ENCODE peak calls at places on chromosome 2, in five cellular contexts. E is bronchial epithelial cell, R is EH, U is epithelial cell of esophagus, H is A549. J is an unnamed sample.

GRCh38 chr2:217994776-217995274 is 8.0 kb downstream of the TNS1 start:
- DNase-seq in E (peak; percentile 81), R (peak; percentile 97), H (no peak), U (peak; percentile 68), J (no peak)

GRCh38 chr2:9262671-9263171 is 56.1 kb downstream of the ASAP2 start:
- DNase-seq in E (no peak), U (no peak), H (no peak), R (peak; percentile 61), J (no peak)

GRCh38 chr2:142742301-142743214 is 134.9 kb upstream of the KYNU start:
- DNase-seq in E (peak; percentile 82), U (peak; percentile 63), H (no peak), R (peak; percentile 37), J (no peak)

GRCh38 chr2:26876260-26876659 is 28.3 kb downstream of the DPYSL5 start:
- DNase-seq in R (no peak), U (no peak), E (no peak), H (no peak), J (no peak)

GRCh38 chr2:135582383-135582782 is 51.1 kb downstream of the R3HDM1 start:
- DNase-seq in R (no peak), H (no peak), E (no peak), U (no peak), J (no peak)

GRCh38 chr2:62604336-62604735 is 98.3 kb upstream of the TMEM17 start:
- DNase-seq in H (no peak), R (peak; percentile 15), E (peak; percentile 96), U (peak; percentile 97), J (no peak)

GRCh38 chr2:232523682-232524597 is 2.0 kb upstream of the CHRND start:
- DNase-seq in U (peak; percentile 48), E (peak; percentile 22), H (peak; percentile 78), R (peak; percentile 26), J (peak; percentile 63)

GRCh38 chr2:161068670-161069069 is 91.6 kb upstream of the TANK start:
- DNase-seq in E (peak; percentile 33), R (peak; percentile 34), U (peak; percentile 14), H (no peak), J (no peak)

GRCh38 chr2:12577567-12577966 is 139.2 kb upstream of the TRIB2 start:
- DNase-seq in E (no peak), U (no peak), H (no peak), R (no peak), J (no peak)

GRCh38 chr2:60172801-60173200 is 380.7 kb downstream of the BCL11A start:
- DNase-seq in U (no peak), H (no peak), R (no peak), E (no peak), J (no peak)

GRCh38 chr2:15302154-15302553 is 259.0 kb downstream of the NBAS start:
- DNase-seq in R (peak; percentile 25), U (no peak), E (no peak), H (no peak), J (no peak)

GRCh38 chr2:109376796-109377495 is 236.8 kb downstream of the SEPTIN10 start:
- DNase-seq in E (no peak), U (peak; percentile 5), H (no peak), R (peak; percentile 38), J (peak; percentile 6)

GRCh38 chr2:132691556-132691955 is 21.6 kb upstream of the LYPD1 start:
- DNase-seq in R (no peak), U (no peak), E (no peak), H (no peak), J (no peak)

GRCh38 chr2:69660084-69660483 is 16.5 kb upstream of the AAK1 start:
- DNase-seq in H (no peak), R (no peak), E (no peak), U (no peak), J (no peak)

GRCh38 chr2:61443342-61444041 is 27.4 kb downstream of the USP34 start:
- DNase-seq in H (no peak), E (no peak), U (no peak), R (no peak), J (no peak)

GRCh38 chr2:215535726-215536125 is 99.9 kb upstream of the FN1 start:
- DNase-seq in H (no peak), R (peak; percentile 79), E (peak; percentile 8), U (no peak), J (no peak)

GRCh38 chr2:60710707-60711106 is 45.4 kb upstream of the PAPOLG start:
- DNase-seq in U (peak; percentile 10), R (peak; percentile 39), H (no peak), E (no peak), J (no peak)

GRCh38 chr2:235896061-235896460 is 272.1 kb downstream of the GBX2 start:
- DNase-seq in H (no peak), E (no peak), U (no peak), R (no peak), J (no peak)

GRCh38 chr2:8710951-8711350 is 29.1 kb downstream of the ID2 start:
- DNase-seq in E (peak; percentile 81), R (no peak), U (peak; percentile 76), H (no peak), J (no peak)

GRCh38 chr2:47618272-47618552 is 164.7 kb upstream of the MSH6 start:
- DNase-seq in U (no peak), E (no peak), R (no peak), H (no peak), J (no peak)

J was measured in gastrocnemius medialis.